ENCODE peak calls at places on chromosomes 4 and X, in six cellular contexts. M is glutamatergic neuron, C is H7, V is hypothalamus, U is D341Med, G is brain microvascular endothelial cell. X is an unnamed sample.

GRCh38 chrX:13699183-13699826 is 10.4 kb downstream of the RAB9A start:
- DNase-seq in V (no peak), C (no peak), M (no peak), U (no peak), G (peak), X (no peak)

GRCh38 chr4:23068756-23069155 is 376.0 kb downstream of the GBA3 start:
- DNase-seq in M (no peak), V (no peak), U (no peak), C (no peak), G (no peak), X (no peak)

GRCh38 chr4:5863461-5864113 is 29.3 kb downstream of the CRMP1 start:
- DNase-seq in G (peak), U (no peak), M (no peak), C (no peak), V (no peak), X (peak)

GRCh38 chr4:3202836-3203820 is 45.8 kb upstream of the MSANTD1 start:
- DNase-seq in U (no peak), C (no peak), M (no peak), V (no peak), G (no peak), X (no peak)

GRCh38 chrX:119187298-119187697 is 48.8 kb upstream of the PGRMC1 start:
- DNase-seq in M (no peak), U (no peak), G (no peak), C (no peak), V (no peak), X (no peak)

GRCh38 chr4:3655485-3656429 is 110.4 kb upstream of the ADRA2C start:
- DNase-seq in M (no peak), G (no peak), C (peak), U (peak), V (no peak), X (no peak)

GRCh38 chr4:8032381-8032780 is 92.7 kb upstream of the AFAP1 start:
- DNase-seq in M (no peak), G (no peak), V (no peak), C (no peak), U (no peak), X (no peak)

GRCh38 chrX:11786862-11787261 is 28.8 kb downstream of the MSL3 start:
- DNase-seq in U (no peak), V (no peak), C (no peak), M (no peak), G (no peak), X (no peak)

GRCh38 chr4:93731448-93731847 is 97.1 kb upstream of the ATOH1 start:
- DNase-seq in C (no peak), V (no peak), M (no peak), G (peak), U (no peak), X (no peak)

GRCh38 chr4:8379771-8380170 is 60.8 kb downstream of the ACOX3 start:
- DNase-seq in M (no peak), U (no peak), C (no peak), G (no peak), V (no peak), X (no peak)

GRCh38 chr4:1488357-1488756 is 82.1 kb upstream of the NKX1-1 start:
- DNase-seq in G (no peak), C (peak), V (no peak), U (no peak), M (no peak), X (no peak)

GRCh38 chr4:123466080-123466785 is 69.6 kb downstream of the SPRY1 start:
- DNase-seq in U (no peak), C (no peak), G (no peak), M (no peak), V (no peak), X (no peak)

GRCh38 chrX:25726539-25726938 is 411.6 kb upstream of the MAGEB18 start:
- DNase-seq in M (no peak), V (no peak), C (no peak), U (no peak), G (no peak), X (no peak)

GRCh38 chr4:124936427-124936826 is 223.9 kb upstream of the ANKRD50 start:
- DNase-seq in U (no peak), G (no peak), C (no peak), V (no peak), M (no peak), X (no peak)

GRCh38 chr4:42313872-42314271 is 83.4 kb upstream of the SHISA3 start:
- DNase-seq in M (no peak), C (no peak), U (no peak), V (no peak), G (no peak), X (no peak)

GRCh38 chrX:18377802-18378201 is 23.3 kb upstream of the SCML2 start:
- DNase-seq in U (peak), G (no peak), M (peak), V (peak), C (peak), X (no peak)

GRCh38 chr4:183602444-183603102 is 56.4 kb downstream of the RWDD4 start:
- DNase-seq in G (no peak), C (no peak), M (no peak), V (no peak), U (no peak), X (no peak)

GRCh38 chrX:49876750-49877149 is 2.5 kb upstream of the USP27X start:
- DNase-seq in C (peak), U (peak), G (peak), V (no peak), M (no peak), X (peak)

GRCh38 chr4:13917010-13917409 is 289.5 kb upstream of the BOD1L1 start:
- DNase-seq in M (no peak), U (no peak), V (no peak), C (no peak), G (peak), X (no peak)

GRCh38 chr4:3786196-3786869 is 20.1 kb downstream of the ADRA2C start:
- DNase-seq in C (no peak), V (peak), M (no peak), G (no peak), U (no peak), X (peak)

GRCh38 chr4:37891221-37892159 is 606 bp downstream of the TBC1D1 start:
- DNase-seq in V (no peak), U (no peak), C (peak), G (no peak), M (no peak), X (no peak)

GRCh38 chrX:130413415-130413814 is 11.6 kb downstream of the RBMX2 start:
- DNase-seq in C (no peak), U (no peak), V (no peak), G (no peak), M (no peak), X (no peak)

GRCh38 chr4:69167300-69167699 is 47.2 kb downstream of the UGT2B11 start:
- DNase-seq in V (no peak), C (no peak), M (no peak), U (no peak), G (no peak), X (no peak)

GRCh38 chr4:138367942-138368341 is 125.8 kb upstream of the SLC7A11 start:
- DNase-seq in U (no peak), M (no peak), C (no peak), V (no peak), G (no peak), X (no peak)

GRCh38 chr4:15504041-15504440 is 34.4 kb downstream of the CC2D2A start:
- DNase-seq in G (no peak), C (no peak), M (no peak), U (no peak), V (no peak), X (no peak)

GRCh38 chrX:140712413-140713173 is 3.0 kb downstream of the LINC00632 start:
- DNase-seq in U (peak), V (peak), C (peak), M (peak), G (peak), X (no peak)

GRCh38 chr4:79476196-79476595 is 68.2 kb upstream of the GK2 start:
- DNase-seq in M (no peak), G (no peak), C (no peak), U (no peak), V (no peak), X (no peak)

GRCh38 chr4:159390648-159391047 is 287.8 kb downstream of the RAPGEF2 start:
- DNase-seq in V (no peak), M (no peak), G (peak), C (no peak), U (no peak), X (no peak)

GRCh38 chr4:94446386-94446785 is 5.4 kb upstream of the PDLIM5 start:
- DNase-seq in U (no peak), M (no peak), G (peak), V (no peak), C (no peak), X (no peak)

GRCh38 chr4:83208776-83209365 is 75.7 kb downstream of the COQ2 start:
- DNase-seq in U (no peak), G (no peak), C (no peak), M (no peak), V (no peak), X (no peak)

GRCh38 chr4:6104541-6105130 is 86.4 kb upstream of the C4orf50 start:
- DNase-seq in V (no peak), G (no peak), M (no peak), U (no peak), C (no peak), X (no peak)

GRCh38 chrX:30060718-30061117 is 154.6 kb upstream of the MAGEB2 start:
- DNase-seq in M (no peak), U (no peak), V (peak), G (peak), C (peak), X (no peak)

GRCh38 chr4:52750819-52751348 is 341 bp downstream of the ERVMER34-1 start:
- DNase-seq in M (no peak), C (peak), U (peak), G (no peak), V (no peak), X (no peak)

GRCh38 chr4:48899950-48900349 is 6.6 kb downstream of the OCIAD2 start:
- DNase-seq in U (no peak), G (peak), C (no peak), M (no peak), V (no peak), X (no peak)

GRCh38 chr4:188372051-188372450 is 232.8 kb downstream of the TRIML1 start:
- DNase-seq in C (no peak), G (no peak), M (no peak), V (no peak), U (no peak), X (no peak)

GRCh38 chr4:58809366-58809765 is 1699.2 kb upstream of the IGFBP7 start:
- DNase-seq in C (no peak), U (no peak), G (no peak), M (no peak), V (no peak), X (no peak)

GRCh38 chrX:98068210-98068609 is 1184.5 kb downstream of the RPA4 start:
- DNase-seq in V (no peak), U (no peak), G (no peak), M (no peak), C (no peak), X (no peak)